ENCODE peak calls at places on chromosomes 5 and 9, in seven cellular contexts. Y is effector memory CD8-positive, alpha-beta T cell; O is activated effector memory CD4-positive, alpha-beta T cell treated with anti-CD3 and anti-CD28 coated beads, Interleukin-2, amount 50 U/mL, for 16 hours; B is NCI-H774; X is Calu3; K is progenitor cell of endocrine pancreas; Z is epithelial cell of proximal tubule. F is an unnamed sample.

GRCh38 chr9:127158995-127159801 is 36.8 kb upstream of the ANGPTL2 start:
- DNase-seq in X (peak), K (no peak), Z (peak), O (no peak), Y (no peak), B (no peak), F (no peak)

GRCh38 chr9:121336705-121337104 is 33.3 kb downstream of the STOM start:
- DNase-seq in K (no peak), Z (no peak), Y (no peak), O (no peak), B (no peak), X (no peak), F (no peak)

GRCh38 chr5:175585573-175585972 is 72.3 kb upstream of the HRH2 start:
- DNase-seq in X (no peak), K (no peak), Z (no peak), O (no peak), Y (no peak), B (no peak), F (no peak)

GRCh38 chr9:135504262-135505229 is 4.1 kb downstream of the MRPS2 start:
- DNase-seq in X (peak), Y (peak), K (peak), Z (no peak), B (no peak), O (peak), F (no peak)

GRCh38 chr5:168165221-168165965 is 126.1 kb upstream of the WWC1 start:
- DNase-seq in X (peak), B (peak), Z (no peak), O (no peak), K (no peak), Y (no peak), F (no peak)

GRCh38 chr5:169980418-169981053 is at the start of gene INSYN2B:
- DNase-seq in X (peak), K (peak), B (peak), Z (peak), Y (no peak), O (no peak), F (no peak)

GRCh38 chr9:98892296-98892695 is 51.4 kb upstream of the COL15A1 start:
- DNase-seq in Y (no peak), K (no peak), O (no peak), Z (no peak), B (no peak), X (no peak), F (no peak)

GRCh38 chr9:672833-673232 is 168.7 kb upstream of the DMRT1 start:
- DNase-seq in X (no peak), O (no peak), Y (no peak), K (no peak), B (no peak), Z (no peak), F (no peak)

GRCh38 chr9:83425240-83425639 is 113.0 kb downstream of the FRMD3 start:
- DNase-seq in O (no peak), Z (no peak), Y (no peak), B (peak), X (peak), K (no peak), F (no peak)

GRCh38 chr5:149641600-149641999 is 60.3 kb downstream of the ARHGEF37 start:
- DNase-seq in X (no peak), Y (no peak), B (no peak), K (no peak), Z (no peak), O (no peak), F (no peak)